ENCODE peak calls at places on chromosomes 4 and X, in seven cellular contexts. One of them, this sample, is unnamed.

GRCh38 chr4:2402053-2402452 is 16.4 kb downstream of the ZFYVE28 start:
- DNase-seq in dorsolateral prefrontal cortex: peak
- DNase-seq in HL-60: no peak
- DNase-seq in CD8-positive, alpha-beta T cell: no peak
- DNase-seq in cardiac muscle cell: peak
- DNase-seq in kidney epithelial cell: no peak
- DNase-seq in heart right ventricle: peak
- DNase-seq in this sample: no peak

GRCh38 chr4:68250151-68250930 is 4.8 kb upstream of the TMPRSS11B start:
- DNase-seq in dorsolateral prefrontal cortex: no peak
- DNase-seq in HL-60: no peak
- DNase-seq in CD8-positive, alpha-beta T cell: no peak
- DNase-seq in cardiac muscle cell: no peak
- DNase-seq in kidney epithelial cell: no peak
- DNase-seq in heart right ventricle: no peak
- DNase-seq in this sample: no peak

GRCh38 chr4:159142254-159142653 is 39.4 kb downstream of the RAPGEF2 start:
- DNase-seq in dorsolateral prefrontal cortex: no peak
- DNase-seq in HL-60: no peak
- DNase-seq in CD8-positive, alpha-beta T cell: no peak
- DNase-seq in cardiac muscle cell: no peak
- DNase-seq in kidney epithelial cell: no peak
- DNase-seq in heart right ventricle: no peak
- DNase-seq in this sample: no peak

GRCh38 chr4:184386271-184386781 is 88.0 kb downstream of the IRF2 start:
- DNase-seq in dorsolateral prefrontal cortex: no peak
- DNase-seq in HL-60: no peak
- DNase-seq in CD8-positive, alpha-beta T cell: no peak
- DNase-seq in cardiac muscle cell: no peak
- DNase-seq in kidney epithelial cell: no peak
- DNase-seq in heart right ventricle: peak
- DNase-seq in this sample: no peak

GRCh38 chr4:46404961-46405360 is 15.0 kb upstream of the GABRA2 start:
- DNase-seq in dorsolateral prefrontal cortex: no peak
- DNase-seq in HL-60: no peak
- DNase-seq in CD8-positive, alpha-beta T cell: no peak
- DNase-seq in cardiac muscle cell: peak
- DNase-seq in kidney epithelial cell: no peak
- DNase-seq in heart right ventricle: no peak
- DNase-seq in this sample: no peak

GRCh38 chr4:129364747-129365452 is 268.9 kb downstream of the C4orf33 start:
- DNase-seq in dorsolateral prefrontal cortex: no peak
- DNase-seq in HL-60: no peak
- DNase-seq in CD8-positive, alpha-beta T cell: no peak
- DNase-seq in cardiac muscle cell: peak
- DNase-seq in kidney epithelial cell: no peak
- DNase-seq in heart right ventricle: no peak
- DNase-seq in this sample: no peak

GRCh38 chrX:69216911-69217310 is 51.7 kb upstream of the PJA1 start:
- DNase-seq in dorsolateral prefrontal cortex: no peak
- DNase-seq in HL-60: no peak
- DNase-seq in CD8-positive, alpha-beta T cell: no peak
- DNase-seq in cardiac muscle cell: no peak
- DNase-seq in kidney epithelial cell: no peak
- DNase-seq in heart right ventricle: no peak
- DNase-seq in this sample: no peak

GRCh38 chr4:139511320-139511719 is 44.7 kb downstream of the SETD7 start:
- DNase-seq in dorsolateral prefrontal cortex: no peak
- DNase-seq in HL-60: no peak
- DNase-seq in CD8-positive, alpha-beta T cell: no peak
- DNase-seq in cardiac muscle cell: no peak
- DNase-seq in kidney epithelial cell: no peak
- DNase-seq in heart right ventricle: no peak
- DNase-seq in this sample: no peak

GRCh38 chrX:22760513-22761057 is 239.2 kb upstream of the DDX53 start:
- DNase-seq in dorsolateral prefrontal cortex: no peak
- DNase-seq in HL-60: no peak
- DNase-seq in CD8-positive, alpha-beta T cell: no peak
- DNase-seq in cardiac muscle cell: no peak
- DNase-seq in kidney epithelial cell: no peak
- DNase-seq in heart right ventricle: no peak
- DNase-seq in this sample: no peak
- TF ChIP-seq CTCF in dorsolateral prefrontal cortex: no peak
- TF ChIP-seq CTCF in HL-60: no peak
- TF ChIP-seq CTCF in CD8-positive, alpha-beta T cell: no peak
- TF ChIP-seq CTCF in cardiac muscle cell: no peak
- TF ChIP-seq CTCF in kidney epithelial cell: no peak
- TF ChIP-seq CTCF in heart right ventricle: no peak
- TF ChIP-seq CTCF in this sample: peak

DNA sequence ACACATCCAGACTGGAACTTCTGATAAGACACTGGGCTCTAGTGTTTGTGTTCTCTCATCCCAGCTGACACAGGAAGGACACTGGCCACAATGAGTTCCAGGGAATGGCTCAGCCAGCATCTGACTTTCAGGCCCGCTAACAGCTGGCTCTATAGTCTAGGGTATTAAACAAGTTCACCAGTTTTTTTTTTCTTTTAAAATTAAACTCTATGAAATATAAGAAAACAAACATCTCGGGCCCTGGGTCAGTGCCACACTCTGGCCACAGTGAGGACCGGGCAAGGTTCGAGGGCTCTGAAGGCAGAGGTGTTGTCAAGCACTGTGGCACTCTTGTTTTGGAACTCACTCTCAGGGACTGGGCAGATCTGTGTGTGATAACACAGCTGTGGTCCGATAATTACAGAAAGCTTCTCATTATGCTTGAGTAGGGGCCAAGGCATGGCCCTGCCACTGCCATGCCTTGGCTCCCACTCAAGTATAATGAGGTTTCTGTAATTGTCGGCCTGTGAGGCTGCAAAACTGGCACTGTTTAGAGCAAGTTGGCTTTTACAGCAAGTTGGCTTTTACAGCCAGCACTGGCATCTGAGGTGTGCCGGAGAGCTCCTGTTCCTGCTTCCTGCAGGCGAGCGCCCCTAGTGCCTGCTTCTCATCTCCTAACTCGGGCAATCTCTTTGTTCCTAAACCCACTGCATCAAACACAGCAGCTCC is 62.8 kb downstream of the PPP1R2C start:
- DNase-seq in dorsolateral prefrontal cortex: peak
- DNase-seq in HL-60: peak
- DNase-seq in CD8-positive, alpha-beta T cell: no peak
- DNase-seq in cardiac muscle cell: peak
- DNase-seq in kidney epithelial cell: peak
- DNase-seq in heart right ventricle: no peak
- DNase-seq in this sample: no peak
- TF ChIP-seq CTCF in dorsolateral prefrontal cortex: peak
- TF ChIP-seq CTCF in HL-60: no peak
- TF ChIP-seq CTCF in CD8-positive, alpha-beta T cell: peak
- TF ChIP-seq CTCF in cardiac muscle cell: peak
- TF ChIP-seq CTCF in kidney epithelial cell: peak
- TF ChIP-seq CTCF in heart right ventricle: no peak
- TF ChIP-seq CTCF in this sample: peak

GRCh38 chr4:88240297-88240714 is 44.1 kb downstream of the PPM1K start:
- DNase-seq in dorsolateral prefrontal cortex: no peak
- DNase-seq in HL-60: peak
- DNase-seq in CD8-positive, alpha-beta T cell: no peak
- DNase-seq in cardiac muscle cell: no peak
- DNase-seq in kidney epithelial cell: no peak
- DNase-seq in heart right ventricle: peak
- DNase-seq in this sample: no peak
- TF ChIP-seq CTCF in dorsolateral prefrontal cortex: no peak
- TF ChIP-seq CTCF in HL-60: no peak
- TF ChIP-seq CTCF in CD8-positive, alpha-beta T cell: no peak
- TF ChIP-seq CTCF in cardiac muscle cell: no peak
- TF ChIP-seq CTCF in kidney epithelial cell: no peak
- TF ChIP-seq CTCF in heart right ventricle: no peak
- TF ChIP-seq CTCF in this sample: no peak

GRCh38 chr4:10063544-10064300 is 42.4 kb upstream of the SLC2A9 start:
- DNase-seq in dorsolateral prefrontal cortex: peak
- DNase-seq in HL-60: peak
- DNase-seq in CD8-positive, alpha-beta T cell: no peak
- DNase-seq in cardiac muscle cell: peak
- DNase-seq in kidney epithelial cell: peak
- DNase-seq in heart right ventricle: peak
- DNase-seq in this sample: peak
- TF ChIP-seq CTCF in dorsolateral prefrontal cortex: peak
- TF ChIP-seq CTCF in HL-60: peak
- TF ChIP-seq CTCF in CD8-positive, alpha-beta T cell: no peak
- TF ChIP-seq CTCF in cardiac muscle cell: peak
- TF ChIP-seq CTCF in kidney epithelial cell: peak
- TF ChIP-seq CTCF in heart right ventricle: peak
- TF ChIP-seq CTCF in this sample: peak

DNA sequence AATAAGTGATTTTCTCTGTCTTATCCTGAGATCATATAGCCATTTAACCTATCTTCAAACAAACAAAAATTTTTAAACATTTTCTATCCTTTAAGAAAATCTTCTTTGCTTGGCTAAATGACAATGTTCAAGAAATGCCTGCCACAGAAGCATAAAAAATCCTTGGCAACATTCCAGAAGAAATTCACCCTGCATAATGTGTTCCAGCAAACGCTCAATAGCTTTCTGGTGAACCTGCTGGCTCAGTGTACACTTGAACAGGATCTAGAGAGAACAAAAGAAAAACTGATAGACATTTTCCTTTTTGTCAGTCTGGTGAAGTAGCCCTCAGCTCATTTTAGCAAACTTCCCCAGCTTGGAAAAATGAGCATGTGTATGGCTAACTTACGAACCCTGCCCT is 51.0 kb upstream of the KLF3 start:
- DNase-seq in dorsolateral prefrontal cortex: no peak
- DNase-seq in HL-60: no peak
- DNase-seq in CD8-positive, alpha-beta T cell: no peak
- DNase-seq in cardiac muscle cell: peak
- DNase-seq in kidney epithelial cell: no peak
- DNase-seq in heart right ventricle: no peak
- DNase-seq in this sample: no peak
- TF ChIP-seq CTCF in dorsolateral prefrontal cortex: no peak
- TF ChIP-seq CTCF in HL-60: no peak
- TF ChIP-seq CTCF in CD8-positive, alpha-beta T cell: no peak
- TF ChIP-seq CTCF in cardiac muscle cell: no peak
- TF ChIP-seq CTCF in kidney epithelial cell: no peak
- TF ChIP-seq CTCF in heart right ventricle: no peak
- TF ChIP-seq CTCF in this sample: no peak

DNA sequence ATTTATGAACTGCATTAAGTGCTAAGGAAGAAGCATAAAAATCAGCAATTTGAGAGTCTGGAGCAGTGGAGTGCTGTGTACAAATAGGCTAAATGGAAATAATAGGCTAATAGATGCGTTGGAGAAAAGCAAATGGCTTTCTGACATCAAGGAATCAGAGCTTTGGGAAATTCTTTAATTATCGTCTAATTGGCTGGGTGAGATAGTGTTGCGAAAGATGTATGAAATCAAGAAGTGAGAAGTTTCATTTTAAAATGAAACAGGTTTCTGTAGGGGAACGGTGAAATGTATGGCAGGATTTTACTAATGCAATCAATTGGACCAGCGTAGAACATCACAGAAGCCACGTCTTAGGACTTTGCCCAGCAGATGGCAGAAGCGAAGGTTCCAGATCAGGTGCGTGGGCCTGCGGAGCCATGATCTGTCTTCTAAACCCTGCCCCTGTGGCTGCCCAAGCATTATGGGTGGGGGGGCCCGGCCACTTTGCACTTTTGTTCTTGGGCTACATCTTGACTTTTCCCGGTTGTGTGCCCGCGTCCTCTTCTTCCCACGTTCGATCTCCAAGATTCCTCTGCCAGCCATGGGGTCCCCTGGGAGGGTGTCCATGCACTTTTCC is 118.5 kb upstream of the SHISA3 start:
- DNase-seq in dorsolateral prefrontal cortex: no peak
- DNase-seq in HL-60: no peak
- DNase-seq in CD8-positive, alpha-beta T cell: no peak
- DNase-seq in cardiac muscle cell: no peak
- DNase-seq in kidney epithelial cell: no peak
- DNase-seq in heart right ventricle: no peak
- DNase-seq in this sample: no peak
- TF ChIP-seq CTCF in dorsolateral prefrontal cortex: no peak
- TF ChIP-seq CTCF in HL-60: no peak
- TF ChIP-seq CTCF in CD8-positive, alpha-beta T cell: no peak
- TF ChIP-seq CTCF in cardiac muscle cell: no peak
- TF ChIP-seq CTCF in kidney epithelial cell: no peak
- TF ChIP-seq CTCF in heart right ventricle: no peak
- TF ChIP-seq CTCF in this sample: no peak

GRCh38 chr4:124997124-124997523 is 284.6 kb upstream of the ANKRD50 start:
- DNase-seq in dorsolateral prefrontal cortex: no peak
- DNase-seq in HL-60: no peak
- DNase-seq in CD8-positive, alpha-beta T cell: no peak
- DNase-seq in cardiac muscle cell: no peak
- DNase-seq in kidney epithelial cell: no peak
- DNase-seq in heart right ventricle: no peak
- DNase-seq in this sample: no peak

GRCh38 chr4:124997907-124998306 is 285.4 kb upstream of the ANKRD50 start:
- DNase-seq in dorsolateral prefrontal cortex: no peak
- DNase-seq in HL-60: no peak
- DNase-seq in CD8-positive, alpha-beta T cell: no peak
- DNase-seq in cardiac muscle cell: no peak
- DNase-seq in kidney epithelial cell: no peak
- DNase-seq in heart right ventricle: no peak
- DNase-seq in this sample: no peak

GRCh38 chr4:124993838-124994237 is 281.3 kb upstream of the ANKRD50 start:
- DNase-seq in dorsolateral prefrontal cortex: no peak
- DNase-seq in HL-60: no peak
- DNase-seq in CD8-positive, alpha-beta T cell: no peak
- DNase-seq in cardiac muscle cell: no peak
- DNase-seq in kidney epithelial cell: no peak
- DNase-seq in heart right ventricle: no peak
- DNase-seq in this sample: no peak
- TF ChIP-seq CTCF in dorsolateral prefrontal cortex: no peak
- TF ChIP-seq CTCF in HL-60: no peak
- TF ChIP-seq CTCF in CD8-positive, alpha-beta T cell: no peak
- TF ChIP-seq CTCF in cardiac muscle cell: no peak
- TF ChIP-seq CTCF in kidney epithelial cell: no peak
- TF ChIP-seq CTCF in heart right ventricle: no peak
- TF ChIP-seq CTCF in this sample: no peak

DNA sequence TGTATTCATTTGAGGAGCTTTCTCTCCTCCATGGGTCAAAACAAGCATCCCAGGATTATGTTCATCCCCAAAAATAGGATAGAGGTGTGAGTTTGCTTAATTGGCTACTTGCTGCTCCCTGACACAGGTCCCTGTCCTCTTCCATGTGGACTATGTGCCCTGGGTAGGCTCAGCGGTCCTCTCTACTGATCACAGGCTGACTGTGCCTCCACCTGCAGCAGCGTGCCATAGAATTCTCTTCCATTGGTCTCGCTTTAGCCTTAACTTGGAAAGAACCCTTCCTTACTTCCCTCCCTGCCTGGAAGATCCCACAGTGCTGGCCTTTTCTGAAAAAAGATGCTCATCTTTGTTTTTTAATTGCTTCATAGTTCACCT is 103.7 kb upstream of the BMP2K start:
- DNase-seq in dorsolateral prefrontal cortex: no peak
- DNase-seq in HL-60: no peak
- DNase-seq in CD8-positive, alpha-beta T cell: no peak
- DNase-seq in cardiac muscle cell: no peak
- DNase-seq in kidney epithelial cell: no peak
- DNase-seq in heart right ventricle: no peak
- DNase-seq in this sample: no peak
- TF ChIP-seq CTCF in dorsolateral prefrontal cortex: no peak
- TF ChIP-seq CTCF in HL-60: no peak
- TF ChIP-seq CTCF in CD8-positive, alpha-beta T cell: no peak
- TF ChIP-seq CTCF in cardiac muscle cell: no peak
- TF ChIP-seq CTCF in kidney epithelial cell: no peak
- TF ChIP-seq CTCF in heart right ventricle: no peak
- TF ChIP-seq CTCF in this sample: no peak

GRCh38 chrX:24879679-24880078 is 136.1 kb downstream of the ARX start:
- DNase-seq in dorsolateral prefrontal cortex: no peak
- DNase-seq in HL-60: no peak
- DNase-seq in CD8-positive, alpha-beta T cell: no peak
- DNase-seq in cardiac muscle cell: no peak
- DNase-seq in kidney epithelial cell: no peak
- DNase-seq in heart right ventricle: no peak
- DNase-seq in this sample: no peak
- TF ChIP-seq CTCF in dorsolateral prefrontal cortex: no peak
- TF ChIP-seq CTCF in HL-60: no peak
- TF ChIP-seq CTCF in CD8-positive, alpha-beta T cell: no peak
- TF ChIP-seq CTCF in cardiac muscle cell: no peak
- TF ChIP-seq CTCF in kidney epithelial cell: no peak
- TF ChIP-seq CTCF in heart right ventricle: no peak
- TF ChIP-seq CTCF in this sample: peak

This sample was measured in type B pancreatic cell.